ENCODE peak calls at places on chromosomes 11 and 22, in five cellular contexts. E is effector memory CD4-positive, alpha-beta T cell; O is uterus; I is heart right ventricle; Z is Panc1. J is an unnamed sample. For H3K27me3 and H3K4me1, the result is how much of the 10 kb centered on the place peaks cover.

GRCh38 chr11:15705886-15706285 is 591.2 kb downstream of the INSC start:
- DNase-seq in E (no peak), O (no peak), I (no peak), Z (no peak), J (no peak)

GRCh38 chr22:17743661-17744411 is 30.4 kb downstream of the BID start:
- DNase-seq in E (no peak), O (no peak), I (no peak), Z (no peak), J (no peak)

GRCh38 chr11:122140535-122140934 is 24.5 kb upstream of the BLID start:
- DNase-seq in E (no peak), O (no peak), I (no peak), Z (no peak), J (no peak)

GRCh38 chr11:104650234-104650633 is 248.0 kb downstream of the CASP12 start:
- DNase-seq in E (no peak), O (no peak), I (no peak), Z (no peak), J (peak)

GRCh38 chr22:24424901-24425775 is 2.3 kb upstream of the ADORA2A start:
- DNase-seq in E (no peak), O (no peak), I (peak), Z (no peak), J (no peak)

GRCh38 chr11:72421351-72421750 is 13.0 kb downstream of the CLPB start:
- DNase-seq in E (no peak), O (no peak), I (no peak), Z (no peak), J (no peak)

GRCh38 chr11:120352405-120352804 is 16.2 kb downstream of the ARHGEF12 start:
- DNase-seq in E (no peak), O (no peak), I (no peak), Z (no peak), J (no peak)

GRCh38 chr22:17379939-17380710 is 10.9 kb downstream of the CECR2 start:
- DNase-seq in E (no peak), O (no peak), I (no peak), Z (no peak), J (no peak)

GRCh38 chr22:31064369-31064768 is 16.7 kb upstream of the SMTN start:
- DNase-seq in E (no peak), O (no peak), I (no peak), Z (no peak), J (no peak)

GRCh38 chr11:115199501-115199900 is 304.7 kb downstream of the CADM1 start:
- DNase-seq in E (no peak), O (no peak), I (no peak), Z (no peak), J (no peak)

GRCh38 chr11:110805764-110806163 is 93.5 kb upstream of the ARHGAP20 start:
- DNase-seq in E (no peak), O (no peak), I (no peak), Z (no peak), J (no peak)

GRCh38 chr11:1475841-1476240 is 10.7 kb downstream of the MOB2 start:
- DNase-seq in E (no peak), O (no peak), I (no peak), Z (no peak), J (no peak)

GRCh38 chr11:129592191-129592590 is 216.5 kb downstream of the BARX2 start:
- DNase-seq in E (no peak), O (no peak), I (no peak), Z (no peak), J (no peak)

DNA sequence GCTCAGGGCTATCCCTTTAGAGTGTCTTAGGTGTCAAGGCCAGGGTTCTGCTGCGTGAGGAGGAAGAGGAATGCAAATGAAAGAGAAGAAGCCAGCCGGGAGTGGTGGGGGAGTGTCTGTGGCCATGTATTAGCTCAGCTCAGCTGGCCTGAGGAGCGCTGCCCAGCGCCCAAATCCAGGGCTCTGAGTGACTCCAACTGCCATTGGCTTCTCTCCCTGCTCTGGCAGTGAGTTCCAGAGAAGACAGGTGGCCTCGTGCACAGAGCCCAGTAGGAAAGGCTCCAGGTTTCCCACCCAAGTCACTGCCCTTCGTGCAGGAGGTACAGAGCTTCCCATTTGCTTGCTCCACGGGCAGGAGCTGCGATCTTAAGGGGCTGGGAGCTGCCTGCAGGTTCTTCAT is 302.0 kb downstream of the KIRREL3 start:
- DNase-seq in E (no peak), O (no peak), I (no peak), Z (no peak), J (no peak)
- H3K27me3 ChIP-seq in E (under half), O (under half), I (under half), Z (under half), J (under half)

GRCh38 chr22:48532986-48533385 is 1294.7 kb downstream of the BRD1 start:
- DNase-seq in E (no peak), O (no peak), I (no peak), Z (no peak), J (no peak)

GRCh38 chr22:48534395-48534958 is 1293.2 kb downstream of the BRD1 start:
- DNase-seq in E (no peak), O (no peak), I (no peak), Z (no peak), J (no peak)

GRCh38 chr22:48536691-48537591 is 1290.7 kb downstream of the BRD1 start:
- DNase-seq in E (no peak), O (no peak), I (no peak), Z (no peak), J (no peak)

GRCh38 chr22:48538291-48538820 is 1289.3 kb downstream of the BRD1 start:
- DNase-seq in E (no peak), O (no peak), I (no peak), Z (no peak), J (no peak)

GRCh38 chr22:48535868-48536690 is 1291.6 kb downstream of the BRD1 start:
- DNase-seq in E (no peak), O (no peak), I (no peak), Z (no peak), J (no peak)
- H3K4me3 ChIP-seq in E (no peak), O (no peak), I (no peak), Z (no peak), J (no peak)

GRCh38 chr11:10305964-10306918 is 1.4 kb downstream of the ADM start:
- DNase-seq in E (no peak), O (peak), I (peak), Z (no peak), J (no peak)
- H3K4me1 ChIP-seq in E (under half), O (under half), I (under half), Z (under half), J (under half)

DNA sequence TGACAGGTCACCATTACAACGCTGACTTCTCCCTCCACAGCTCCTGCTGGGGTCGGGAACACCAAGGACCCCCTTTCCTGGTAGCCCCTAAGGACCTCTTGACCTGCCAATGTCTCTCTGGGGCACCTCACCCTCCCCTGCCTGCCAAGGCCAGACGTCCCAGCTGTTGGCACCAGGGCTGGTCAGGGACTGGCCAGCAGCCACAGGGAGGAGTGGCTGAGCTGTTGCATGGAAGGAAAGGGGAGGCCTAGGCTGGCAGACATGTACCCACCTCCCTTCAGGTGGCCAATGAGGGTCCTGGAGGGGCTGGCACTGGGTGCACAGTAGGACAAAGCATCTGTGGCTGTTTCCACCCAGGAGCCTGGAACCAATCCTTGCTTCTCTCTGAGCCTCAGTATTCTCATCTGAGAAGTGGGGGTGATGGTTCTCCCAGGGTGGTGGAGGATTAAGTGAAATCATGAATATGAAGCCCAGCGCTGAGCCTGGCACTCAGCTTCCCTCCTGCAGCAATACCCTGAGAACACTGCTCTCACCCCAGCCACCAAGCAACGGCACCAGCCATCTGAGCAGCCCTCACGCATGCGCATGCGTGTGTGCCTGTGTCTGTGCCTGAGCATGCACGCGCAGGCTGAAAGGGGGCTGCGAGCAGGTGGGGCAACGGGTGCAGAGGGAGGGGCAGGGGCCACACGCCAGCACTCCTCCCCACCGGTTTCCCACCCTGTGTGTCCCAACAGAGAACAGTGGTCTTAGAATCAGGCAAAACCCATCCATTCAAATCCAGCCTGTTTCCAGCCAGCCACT is 5.9 kb downstream of the KCNJ4 start:
- DNase-seq in E (no peak), O (no peak), I (peak), Z (no peak), J (no peak)
- H3K27me3 ChIP-seq in E (under half), O (under half), I (under half), Z (under half), J (under half)

GRCh38 chr11:76792505-76793264 is 9.5 kb downstream of the TSKU start:
- DNase-seq in E (no peak), O (no peak), I (no peak), Z (no peak), J (no peak)
- H3K4me3 ChIP-seq in E (no peak), O (no peak), I (no peak), Z (no peak), J (no peak)

GRCh38 chr11:116857316-116857715 is 19.9 kb upstream of the APOA1 start:
- DNase-seq in E (no peak), O (no peak), I (no peak), Z (no peak), J (no peak)
- H3K4me1 ChIP-seq in E (under half), O (under half), I (under half), Z (under half), J (under half)

DNA sequence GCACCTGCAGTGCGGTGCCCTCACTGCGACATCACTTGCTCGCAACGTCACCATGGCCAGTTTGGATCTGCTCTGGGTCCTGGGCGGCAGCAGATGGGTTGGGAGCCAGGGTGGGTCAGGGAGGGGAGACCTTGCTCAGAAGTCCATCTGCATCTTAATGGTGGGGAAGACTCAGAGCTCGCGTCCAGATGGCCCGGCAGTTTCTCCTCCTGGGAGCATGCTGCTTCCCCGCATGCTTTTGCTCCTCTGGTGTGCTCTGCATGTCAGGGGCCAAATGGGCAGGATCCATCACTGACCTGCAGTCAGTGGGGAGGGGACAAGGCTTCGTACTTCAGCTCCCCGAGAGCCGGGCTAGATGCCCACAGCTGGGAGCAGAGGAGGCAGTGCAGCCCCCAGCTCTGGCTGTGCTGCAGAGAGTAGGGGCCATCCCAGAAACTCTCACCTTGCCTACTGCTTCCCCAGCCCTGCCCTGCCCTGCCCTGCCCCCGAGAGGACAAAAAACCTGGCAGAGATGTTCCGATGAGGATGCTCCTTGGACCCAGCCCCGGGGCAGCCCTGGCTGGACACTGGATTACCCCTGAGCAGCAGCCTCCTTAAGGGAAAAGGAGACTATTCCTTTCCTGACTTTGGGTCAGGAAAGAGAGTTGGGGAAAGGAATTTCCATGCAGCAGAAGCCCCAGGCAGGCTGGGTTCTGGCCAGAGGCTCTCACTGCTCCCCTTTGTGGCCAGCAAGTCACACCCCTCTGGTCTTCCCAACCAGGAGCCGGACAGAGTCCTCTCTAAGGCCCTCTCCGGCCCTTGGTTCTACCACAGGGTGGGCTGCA is 149.9 kb downstream of the PKNOX2 start:
- DNase-seq in E (no peak), O (no peak), I (no peak), Z (no peak), J (no peak)
- H3K27me3 ChIP-seq in E (under half), O (under half), I (under half), Z (under half), J (under half)

GRCh38 chr11:61488651-61489291 is 19.8 kb upstream of the LRRC10B start:
- DNase-seq in E (no peak), O (peak), I (peak), Z (no peak), J (no peak)
- H3K4me3 ChIP-seq in E (no peak), O (no peak), I (no peak), Z (peak), J (no peak)

GRCh38 chr11:9799901-9800300 is 136.0 kb downstream of the SWAP70 start:
- DNase-seq in E (no peak), O (no peak), I (no peak), Z (no peak), J (no peak)

GRCh38 chr11:9806946-9807687 is 143.2 kb downstream of the SWAP70 start:
- DNase-seq in E (no peak), O (no peak), I (no peak), Z (no peak), J (no peak)

GRCh38 chr11:9804414-9804902 is 140.6 kb downstream of the SWAP70 start:
- DNase-seq in E (no peak), O (no peak), I (no peak), Z (no peak), J (no peak)

GRCh38 chr11:9802291-9802861 is 138.5 kb downstream of the SWAP70 start:
- DNase-seq in E (no peak), O (peak), I (no peak), Z (no peak), J (no peak)

GRCh38 chr11:9803685-9804413 is 140.0 kb downstream of the SWAP70 start:
- DNase-seq in E (no peak), O (no peak), I (no peak), Z (no peak), J (no peak)
- H3K4me1 ChIP-seq in E (under half), O (under half), I (under half), Z (under half), J (under half)

GRCh38 chr11:57566035-57566504 is 1.4 kb downstream of the UBE2L6 start:
- DNase-seq in E (peak), O (peak), I (no peak), Z (no peak), J (no peak)

GRCh38 chr11:57560146-57560545 is 7.3 kb downstream of the UBE2L6 start:
- DNase-seq in E (no peak), O (no peak), I (no peak), Z (no peak), J (no peak)

GRCh38 chr11:57567210-57567511 is 311 bp downstream of the UBE2L6 start:
- DNase-seq in E (peak), O (peak), I (no peak), Z (no peak), J (no peak)

GRCh38 chr11:57566564-57567209 is 785 bp downstream of the UBE2L6 start:
- DNase-seq in E (no peak), O (no peak), I (no peak), Z (no peak), J (no peak)

DNA sequence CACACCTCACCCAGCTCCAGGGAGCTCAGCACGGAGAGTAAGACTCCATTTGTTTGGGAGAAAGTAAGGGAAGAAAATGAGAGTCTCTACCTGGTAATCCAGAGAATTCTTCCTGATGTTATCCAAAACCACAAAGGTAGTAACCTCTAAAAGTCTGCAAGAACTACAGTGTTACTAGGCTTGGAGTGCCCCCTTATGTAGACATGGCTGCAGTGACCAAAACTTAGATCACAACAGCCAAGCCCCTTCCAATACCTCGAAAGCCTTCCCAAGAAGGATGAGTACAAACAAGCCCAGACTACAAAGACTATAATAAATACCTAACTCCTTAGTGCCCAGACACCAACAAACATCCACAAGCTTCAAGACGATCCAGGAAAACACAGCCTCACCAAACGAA is 4.9 kb downstream of the UBE2L6 start:
- DNase-seq in E (no peak), O (no peak), I (no peak), Z (no peak), J (no peak)
- H3K27me3 ChIP-seq in E (under half), O (under half), I (under half), Z (under half), J (under half)